ENCODE peak calls at places on chromosomes 7 and 10, in six cellular contexts. One of them, this sample, is unnamed.
A peak's percentile ranks its signal among the peaks of the same experiment; 100 is the strongest.

GRCh38 chr7:17304926-17305325 is 6.5 kb downstream of the AHR start:
- DNase-seq in A549: peak; percentile 26
- DNase-seq in H1: no peak
- DNase-seq in HepG2: no peak
- DNase-seq in K562: no peak
- DNase-seq in endothelial cell of umbilical vein: peak; percentile 94
- DNase-seq in this sample: no peak

GRCh38 chr10:76547352-76547972 is 1090.1 kb downstream of the KCNMA1 start:
- DNase-seq in K562: peak; percentile 61
- DNase-seq in H1: peak; percentile 15
- DNase-seq in A549: peak; percentile 50
- DNase-seq in endothelial cell of umbilical vein: peak; percentile 72
- DNase-seq in HepG2: peak; percentile 74
- DNase-seq in this sample: peak; percentile 84

GRCh38 chr10:97686301-97686961 is 610 bp downstream of the AVPI1 start:
- DNase-seq in endothelial cell of umbilical vein: no peak
- DNase-seq in HepG2: no peak
- DNase-seq in A549: no peak
- DNase-seq in K562: no peak
- DNase-seq in H1: no peak
- DNase-seq in this sample: no peak

GRCh38 chr7:42128703-42129102 is 108.3 kb downstream of the GLI3 start:
- DNase-seq in endothelial cell of umbilical vein: peak; percentile 31
- DNase-seq in K562: no peak
- DNase-seq in H1: no peak
- DNase-seq in HepG2: no peak
- DNase-seq in A549: no peak
- DNase-seq in this sample: peak; percentile 25

GRCh38 chr7:132635127-132635526 is 58.9 kb upstream of the PLXNA4 start:
- DNase-seq in endothelial cell of umbilical vein: no peak
- DNase-seq in A549: no peak
- DNase-seq in H1: no peak
- DNase-seq in HepG2: no peak
- DNase-seq in K562: no peak
- DNase-seq in this sample: no peak

GRCh38 chr10:62433181-62433692 is 59.1 kb downstream of the ZNF365 start:
- DNase-seq in endothelial cell of umbilical vein: peak; percentile 72
- DNase-seq in K562: peak; percentile 22
- DNase-seq in HepG2: no peak
- DNase-seq in H1: no peak
- DNase-seq in A549: peak; percentile 76
- DNase-seq in this sample: no peak

GRCh38 chr7:19455508-19456132 is 253.2 kb downstream of the POLR1F start:
- DNase-seq in endothelial cell of umbilical vein: no peak
- DNase-seq in HepG2: no peak
- DNase-seq in K562: no peak
- DNase-seq in A549: no peak
- DNase-seq in H1: no peak
- DNase-seq in this sample: no peak

GRCh38 chr7:159197066-159197975 is 52.7 kb upstream of the VIPR2 start:
- DNase-seq in H1: no peak
- DNase-seq in A549: no peak
- DNase-seq in K562: peak; percentile 94
- DNase-seq in endothelial cell of umbilical vein: no peak
- DNase-seq in HepG2: no peak
- DNase-seq in this sample: peak; percentile 28

GRCh38 chr10:10985361-10985760 is 32.3 kb upstream of the CELF2 start:
- DNase-seq in A549: no peak
- DNase-seq in HepG2: no peak
- DNase-seq in H1: no peak
- DNase-seq in K562: no peak
- DNase-seq in endothelial cell of umbilical vein: no peak
- DNase-seq in this sample: no peak

GRCh38 chr10:110681023-110681681 is 37.0 kb downstream of the RBM20 start:
- DNase-seq in K562: peak; percentile 43
- DNase-seq in HepG2: peak; percentile 32
- DNase-seq in H1: no peak
- DNase-seq in endothelial cell of umbilical vein: peak; percentile 33
- DNase-seq in A549: peak; percentile 81
- DNase-seq in this sample: peak; percentile 65

GRCh38 chr7:29102554-29103151 is 43.7 kb downstream of the CPVL start:
- DNase-seq in A549: peak; percentile 13
- DNase-seq in endothelial cell of umbilical vein: peak; percentile 70
- DNase-seq in HepG2: peak; percentile 48
- DNase-seq in H1: peak; percentile 46
- DNase-seq in K562: peak; percentile 44
- DNase-seq in this sample: peak; percentile 81

GRCh38 chr10:69315100-69315542 is 36.8 kb downstream of the HK1 start:
- DNase-seq in K562: no peak
- DNase-seq in HepG2: peak; percentile 30
- DNase-seq in H1: no peak
- DNase-seq in endothelial cell of umbilical vein: no peak
- DNase-seq in A549: no peak
- DNase-seq in this sample: no peak

GRCh38 chr7:74674166-74674565 is 16.6 kb downstream of the GTF2I start:
- DNase-seq in K562: no peak
- DNase-seq in H1: no peak
- DNase-seq in A549: no peak
- DNase-seq in endothelial cell of umbilical vein: no peak
- DNase-seq in HepG2: no peak
- DNase-seq in this sample: no peak

GRCh38 chr7:29987821-29988317 is 1.7 kb downstream of the SCRN1 start:
- DNase-seq in endothelial cell of umbilical vein: peak; percentile 71
- DNase-seq in A549: peak; percentile 69
- DNase-seq in HepG2: peak; percentile 92
- DNase-seq in H1: no peak
- DNase-seq in K562: no peak
- DNase-seq in this sample: no peak

GRCh38 chr10:71176661-71177060 is 35.7 kb upstream of the UNC5B start:
- DNase-seq in endothelial cell of umbilical vein: no peak
- DNase-seq in HepG2: no peak
- DNase-seq in K562: no peak
- DNase-seq in H1: no peak
- DNase-seq in A549: no peak
- DNase-seq in this sample: peak; percentile 45

GRCh38 chr7:105268511-105269392 is 120.0 kb downstream of the SRPK2 start:
- DNase-seq in HepG2: peak; percentile 13
- DNase-seq in K562: no peak
- DNase-seq in A549: peak; percentile 58
- DNase-seq in H1: no peak
- DNase-seq in endothelial cell of umbilical vein: peak; percentile 74
- DNase-seq in this sample: no peak

GRCh38 chr10:79111427-79111826 is 42.7 kb downstream of the ZMIZ1 start:
- DNase-seq in K562: no peak
- DNase-seq in H1: no peak
- DNase-seq in HepG2: peak; percentile 61
- DNase-seq in endothelial cell of umbilical vein: no peak
- DNase-seq in A549: peak; percentile 83
- DNase-seq in this sample: no peak

GRCh38 chr10:71984798-71985388 is 20.7 kb downstream of the CHST3 start:
- DNase-seq in endothelial cell of umbilical vein: peak; percentile 29
- DNase-seq in H1: no peak
- DNase-seq in A549: no peak
- DNase-seq in K562: no peak
- DNase-seq in HepG2: no peak
- DNase-seq in this sample: no peak

GRCh38 chr7:157572622-157573021 is 235.8 kb downstream of the DNAJB6 start:
- DNase-seq in HepG2: no peak
- DNase-seq in endothelial cell of umbilical vein: no peak
- DNase-seq in A549: no peak
- DNase-seq in K562: no peak
- DNase-seq in H1: no peak
- DNase-seq in this sample: no peak

GRCh38 chr7:149292101-149292823 is 30.3 kb downstream of the ZNF783 start:
- DNase-seq in K562: no peak
- DNase-seq in A549: no peak
- DNase-seq in H1: no peak
- DNase-seq in endothelial cell of umbilical vein: no peak
- DNase-seq in HepG2: no peak
- DNase-seq in this sample: peak; percentile 38

GRCh38 chr7:96090756-96091155 is 231.1 kb downstream of the SLC25A13 start:
- DNase-seq in endothelial cell of umbilical vein: no peak
- DNase-seq in H1: no peak
- DNase-seq in K562: no peak
- DNase-seq in HepG2: no peak
- DNase-seq in A549: no peak
- DNase-seq in this sample: no peak

GRCh38 chr7:74653686-74654181 is 3.8 kb upstream of the GTF2I start:
- DNase-seq in HepG2: peak; percentile 97
- DNase-seq in K562: no peak
- DNase-seq in H1: no peak
- DNase-seq in A549: no peak
- DNase-seq in endothelial cell of umbilical vein: no peak
- DNase-seq in this sample: no peak

GRCh38 chr7:28937103-28937502 is 21.0 kb downstream of the TRIL start:
- DNase-seq in endothelial cell of umbilical vein: no peak
- DNase-seq in A549: no peak
- DNase-seq in HepG2: no peak
- DNase-seq in K562: no peak
- DNase-seq in H1: no peak
- DNase-seq in this sample: no peak

GRCh38 chr7:39608278-39608677 is 15.1 kb upstream of the RALA start:
- DNase-seq in K562: no peak
- DNase-seq in endothelial cell of umbilical vein: peak; percentile 90
- DNase-seq in HepG2: no peak
- DNase-seq in H1: no peak
- DNase-seq in A549: no peak
- DNase-seq in this sample: no peak

GRCh38 chr7:11327633-11328032 is 354.0 kb downstream of the PHF14 start:
- DNase-seq in A549: no peak
- DNase-seq in endothelial cell of umbilical vein: no peak
- DNase-seq in H1: no peak
- DNase-seq in K562: no peak
- DNase-seq in HepG2: no peak
- DNase-seq in this sample: no peak

GRCh38 chr7:149887311-149887710 is 13.5 kb downstream of the ATP6V0E2 start:
- DNase-seq in HepG2: no peak
- DNase-seq in K562: no peak
- DNase-seq in H1: no peak
- DNase-seq in A549: no peak
- DNase-seq in endothelial cell of umbilical vein: no peak
- DNase-seq in this sample: no peak

GRCh38 chr10:132884691-132885271 is 57.6 kb downstream of the CFAP46 start:
- DNase-seq in K562: no peak
- DNase-seq in HepG2: no peak
- DNase-seq in H1: no peak
- DNase-seq in A549: no peak
- DNase-seq in endothelial cell of umbilical vein: no peak
- DNase-seq in this sample: peak; percentile 7

GRCh38 chr7:144656960-144657359 is 178.9 kb downstream of the TPK1 start:
- DNase-seq in K562: no peak
- DNase-seq in A549: no peak
- DNase-seq in H1: no peak
- DNase-seq in HepG2: no peak
- DNase-seq in endothelial cell of umbilical vein: no peak
- DNase-seq in this sample: no peak

GRCh38 chr10:33211123-33211878 is 123.2 kb downstream of the NRP1 start:
- DNase-seq in A549: no peak
- DNase-seq in endothelial cell of umbilical vein: no peak
- DNase-seq in HepG2: no peak
- DNase-seq in H1: no peak
- DNase-seq in K562: no peak
- DNase-seq in this sample: no peak

GRCh38 chr7:133695976-133696531 is 431.1 kb upstream of the LRGUK start:
- DNase-seq in K562: no peak
- DNase-seq in endothelial cell of umbilical vein: no peak
- DNase-seq in A549: no peak
- DNase-seq in H1: no peak
- DNase-seq in HepG2: no peak
- DNase-seq in this sample: no peak

GRCh38 chr10:46251857-46252847 is 34.6 kb upstream of the ANTXRL start:
- DNase-seq in H1: no peak
- DNase-seq in HepG2: no peak
- DNase-seq in endothelial cell of umbilical vein: no peak
- DNase-seq in A549: no peak
- DNase-seq in K562: no peak
- DNase-seq in this sample: no peak
- TF ChIP-seq JUN in H1: no peak
- TF ChIP-seq JUN in HepG2: no peak
- TF ChIP-seq JUN in endothelial cell of umbilical vein: no peak
- TF ChIP-seq JUN in A549: no peak
- TF ChIP-seq JUN in K562: no peak
- TF ChIP-seq JUN in this sample: no peak

DNA sequence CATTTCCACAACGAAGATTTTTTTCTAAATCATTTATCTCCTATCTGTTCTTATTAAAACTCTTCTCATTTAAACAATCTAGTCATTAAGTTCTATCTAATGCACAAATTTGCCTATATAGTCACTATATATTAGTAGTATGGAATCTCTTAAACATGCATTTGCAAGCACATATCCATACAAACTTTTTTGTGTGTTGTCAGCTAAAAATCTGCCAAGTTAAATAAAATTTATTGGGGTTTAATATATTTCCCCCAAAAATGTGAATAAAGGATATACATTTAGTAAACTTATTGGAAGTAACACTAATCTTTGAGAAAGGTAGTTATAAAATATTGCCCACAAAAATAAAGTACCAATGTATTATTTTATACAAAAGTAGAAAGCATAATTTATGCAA is 55.3 kb downstream of the ORC5 start:
- DNase-seq in HepG2: no peak
- DNase-seq in H1: no peak
- DNase-seq in A549: no peak
- DNase-seq in K562: no peak
- DNase-seq in endothelial cell of umbilical vein: no peak
- DNase-seq in this sample: no peak
- TF ChIP-seq JUN in HepG2: no peak
- TF ChIP-seq JUN in H1: no peak
- TF ChIP-seq JUN in A549: no peak
- TF ChIP-seq JUN in K562: no peak
- TF ChIP-seq JUN in endothelial cell of umbilical vein: no peak
- TF ChIP-seq JUN in this sample: no peak

GRCh38 chr10:75034131-75034512 is 77.3 kb upstream of the SAMD8 start:
- DNase-seq in A549: no peak
- DNase-seq in endothelial cell of umbilical vein: no peak
- DNase-seq in HepG2: no peak
- DNase-seq in K562: no peak
- DNase-seq in H1: no peak
- DNase-seq in this sample: no peak
- TF ChIP-seq JUN in A549: no peak
- TF ChIP-seq JUN in endothelial cell of umbilical vein: no peak
- TF ChIP-seq JUN in HepG2: no peak
- TF ChIP-seq JUN in K562: peak; percentile 23
- TF ChIP-seq JUN in H1: no peak
- TF ChIP-seq JUN in this sample: no peak

DNA sequence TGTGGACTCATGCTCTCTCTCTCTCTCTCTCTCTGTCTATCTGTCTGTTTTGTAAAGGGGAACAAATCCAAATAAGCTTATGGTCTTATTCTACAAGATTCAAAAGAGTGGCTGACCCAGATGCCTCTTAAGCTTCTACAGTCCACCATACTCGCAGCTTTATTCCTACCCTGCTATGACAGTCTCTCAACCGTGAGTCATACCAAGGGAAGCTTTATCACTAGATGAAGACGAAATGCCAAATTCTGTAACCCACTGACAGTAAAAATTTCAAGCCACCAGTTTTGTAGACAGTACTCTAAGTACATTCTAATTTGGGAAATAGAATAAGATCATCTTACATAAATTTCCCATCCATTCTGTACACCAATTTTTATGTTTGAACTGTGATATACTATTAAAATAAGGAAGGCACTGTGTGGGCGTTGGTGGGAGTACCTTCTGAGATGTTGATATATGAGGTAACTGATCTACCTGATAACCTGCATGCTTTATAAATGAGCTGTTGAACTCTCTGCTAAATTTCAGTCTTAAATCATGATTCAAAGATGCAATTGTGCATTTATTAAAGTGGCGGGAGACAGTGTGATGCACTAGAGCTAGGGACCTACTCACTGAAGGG is 153.2 kb downstream of the KLF6 start:
- DNase-seq in HepG2: no peak
- DNase-seq in A549: no peak
- DNase-seq in H1: no peak
- DNase-seq in K562: no peak
- DNase-seq in endothelial cell of umbilical vein: no peak
- DNase-seq in this sample: no peak
- TF ChIP-seq JUN in HepG2: no peak
- TF ChIP-seq JUN in A549: no peak
- TF ChIP-seq JUN in H1: no peak
- TF ChIP-seq JUN in K562: no peak
- TF ChIP-seq JUN in endothelial cell of umbilical vein: no peak
- TF ChIP-seq JUN in this sample: no peak

This sample was measured in WTC11.